ENCODE peak calls at places on chromosomes 1 and 21, in nine cellular contexts. N is PC-3; X is iPS DF 6.9; E is HCT116; M is cardiac muscle cell; P is CD8-positive, alpha-beta T cell; A is astrocyte; Q is OCI-LY7; V is GM23248. G is an unnamed sample.
A peak's percentile ranks its signal among the peaks of the same experiment; 100 is the strongest.

GRCh38 chr1:205374205-205375078 is 17.7 kb upstream of the KLHDC8A start:
- DNase-seq in V (peak; percentile 90), M (no peak), N (peak; percentile 91), A (peak; percentile 87), E (peak; percentile 40), X (no peak), P (no peak), Q (no peak), G (no peak)

GRCh38 chr1:33841516-33841915 is 22.4 kb upstream of the HMGB4 start:
- DNase-seq in A (peak; percentile 12), V (peak; percentile 30), P (no peak), Q (no peak), M (no peak), X (no peak), N (no peak), E (no peak), G (no peak)

GRCh38 chr1:43425045-43425444 is 28.7 kb downstream of the HYI start:
- DNase-seq in N (no peak), P (no peak), M (no peak), E (no peak), X (no peak), Q (no peak), A (no peak), V (peak; percentile 42), G (no peak)

GRCh38 chr21:45555251-45555556 is 13.0 kb upstream of the SLC19A1 start:
- DNase-seq in E (no peak), X (no peak), M (no peak), V (no peak), P (no peak), Q (no peak), A (no peak), N (no peak), G (no peak)

GRCh38 chr1:38858833-38859560 is 575 bp downstream of the RRAGC start:
- DNase-seq in M (peak; percentile 71), Q (peak; percentile 65), P (peak; percentile 47), X (no peak), E (peak; percentile 21), A (peak; percentile 67), N (peak; percentile 81), V (peak; percentile 89), G (peak; percentile 30)

GRCh38 chr1:228085287-228085926 is 2.9 kb downstream of the ARF1 start:
- DNase-seq in E (no peak), V (peak; percentile 92), X (no peak), P (no peak), Q (no peak), A (peak; percentile 66), M (peak; percentile 64), N (peak; percentile 45), G (no peak)

GRCh38 chr1:116738673-116739370 is 15.4 kb upstream of the CD2 start:
- DNase-seq in P (peak; percentile 64), Q (peak; percentile 23), E (no peak), M (no peak), X (no peak), V (no peak), A (no peak), N (no peak), G (no peak)

GRCh38 chr1:30023300-30024022 is 699.9 kb downstream of the MATN1 start:
- DNase-seq in P (no peak), V (no peak), X (no peak), N (no peak), M (no peak), Q (no peak), A (no peak), E (no peak), G (no peak)

DNA sequence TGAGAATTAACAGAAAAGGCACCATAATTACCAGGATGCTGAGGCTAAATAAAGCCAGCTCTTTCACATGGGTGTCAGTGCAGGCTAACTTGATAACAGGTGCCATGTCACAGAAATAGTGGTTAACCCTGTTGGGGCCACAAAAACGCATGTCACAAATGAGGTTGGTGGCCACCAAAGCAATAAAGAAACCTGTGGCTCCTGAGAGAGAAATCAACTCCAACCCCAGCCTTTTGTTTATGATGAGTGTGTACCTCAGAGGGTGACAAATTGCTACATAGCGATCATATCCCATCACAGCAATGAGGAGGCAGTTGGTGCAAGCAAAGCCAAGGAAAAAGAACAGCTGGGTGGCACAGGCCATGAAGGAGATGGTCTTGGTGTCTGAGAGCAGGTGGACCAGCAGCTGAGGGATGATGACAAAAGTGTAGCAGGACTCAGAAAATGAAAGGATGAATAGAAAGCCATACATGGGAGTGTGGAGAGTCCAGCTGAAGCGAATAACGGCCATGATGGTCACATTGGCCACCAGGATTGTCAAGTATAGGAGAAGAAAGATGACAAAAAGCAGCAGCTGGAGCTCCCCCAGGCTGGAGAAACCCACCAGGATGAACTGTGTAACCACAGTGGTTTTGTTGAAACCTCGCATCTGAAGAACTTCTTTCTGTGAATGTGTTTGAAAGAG is at the start of gene OR10T2:
- DNase-seq in V (no peak), P (no peak), E (no peak), A (no peak), Q (no peak), X (no peak), M (no peak), N (no peak), G (no peak)
- H3K4me1 ChIP-seq in V (no peaks in the 10 kb centered on the region), P (no peaks in the 10 kb centered on the region), E (no peaks in the 10 kb centered on the region), A (no peaks in the 10 kb centered on the region), Q (no peaks in the 10 kb centered on the region), X (no peaks in the 10 kb centered on the region), M (no peaks in the 10 kb centered on the region), N (no peaks in the 10 kb centered on the region), G (no peaks in the 10 kb centered on the region)

DNA sequence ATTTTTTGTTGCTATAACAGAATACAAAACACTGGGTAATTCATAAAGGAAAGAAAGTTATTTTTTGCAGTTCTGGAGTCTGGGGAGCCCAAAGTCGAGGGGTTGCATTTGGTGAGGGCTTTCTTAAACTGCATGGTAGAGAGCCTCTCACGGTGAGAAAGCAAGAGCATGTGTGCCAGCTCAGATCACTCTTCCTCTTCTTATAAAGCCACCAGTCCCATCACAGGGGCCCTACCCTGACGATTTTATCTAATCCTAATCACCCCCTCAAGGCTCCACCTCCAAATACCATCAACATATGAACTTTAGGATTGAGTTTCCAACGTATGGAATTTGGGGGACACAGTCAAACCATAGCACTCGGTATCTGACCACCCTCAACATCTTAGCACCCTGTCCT is 1.0 kb upstream of the STRIP1 start:
- DNase-seq in M (no peak), V (no peak), N (no peak), E (no peak), X (no peak), Q (no peak), A (no peak), P (no peak), G (no peak)
- H3K4me3 ChIP-seq in M (no peak overlapping the region), V (no peak overlapping the region), N (no peak overlapping the region), E (no peak overlapping the region), X (no peak overlapping the region), Q (no peak overlapping the region), A (no peak overlapping the region), P (no peak overlapping the region), G (no peak overlapping the region)

GRCh38 chr1:67532452-67533216 is 102.4 kb upstream of the SERBP1 start:
- DNase-seq in V (peak; percentile 83), M (peak; percentile 84), X (peak; percentile 52), A (peak; percentile 78), E (peak; percentile 81), Q (peak; percentile 73), N (peak; percentile 87), P (no peak), G (peak; percentile 24)

GRCh38 chr1:67534627-67535065 is 104.4 kb upstream of the SERBP1 start:
- DNase-seq in P (no peak), N (no peak), Q (no peak), A (peak; percentile 56), X (no peak), E (no peak), V (peak; percentile 52), M (no peak), G (no peak)

GRCh38 chr1:67525053-67525760 is 95.0 kb upstream of the SERBP1 start:
- DNase-seq in E (no peak), V (no peak), Q (no peak), N (no peak), M (no peak), P (no peak), A (no peak), X (no peak), G (no peak)

GRCh38 chr1:67528141-67528540 is 97.9 kb upstream of the SERBP1 start:
- DNase-seq in P (no peak), E (no peak), Q (no peak), X (no peak), M (no peak), N (no peak), A (no peak), V (no peak), G (no peak)

DNA sequence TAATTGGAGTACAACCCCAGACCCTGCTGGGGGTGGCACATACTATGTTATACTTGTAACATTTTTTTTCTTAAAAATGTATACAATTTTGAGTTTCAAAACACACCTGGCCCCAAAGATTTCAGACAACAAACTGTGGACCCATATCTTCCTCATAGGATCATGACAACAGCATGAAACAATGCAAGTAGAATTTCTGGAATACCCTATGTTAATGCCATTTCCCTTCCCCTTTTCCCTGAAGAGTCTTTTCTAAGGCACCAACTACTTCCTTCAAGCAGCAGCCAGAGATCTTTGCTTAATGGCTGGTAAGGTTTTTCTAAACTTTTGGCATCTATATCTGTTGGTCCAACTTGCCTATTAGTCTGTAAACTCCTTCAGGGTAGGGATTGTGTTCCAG is 99.9 kb upstream of the SERBP1 start:
- DNase-seq in M (no peak), A (no peak), X (no peak), E (no peak), Q (no peak), N (no peak), V (no peak), P (no peak), G (no peak)
- H3K4me1 ChIP-seq in M (peaks cover 7% of the 10 kb centered on the region), A (peaks cover 6% of the 10 kb centered on the region), X (no peaks in the 10 kb centered on the region), E (no peaks in the 10 kb centered on the region), Q (no peaks in the 10 kb centered on the region), N (peaks cover 8% of the 10 kb centered on the region), V (peaks cover 7% of the 10 kb centered on the region), P (no peaks in the 10 kb centered on the region), G (no peaks in the 10 kb centered on the region)

GRCh38 chr1:93720931-93721614 is 39.4 kb upstream of the BCAR3 start:
- DNase-seq in N (peak; percentile 83), X (no peak), P (no peak), M (no peak), Q (no peak), A (no peak), E (no peak), V (no peak), G (no peak)

GRCh38 chr1:93722081-93723031 is 40.7 kb upstream of the BCAR3 start:
- DNase-seq in X (no peak), M (no peak), N (no peak), P (no peak), E (no peak), V (no peak), A (no peak), Q (no peak), G (no peak)

GRCh38 chr1:93717639-93718038 is 36.0 kb upstream of the BCAR3 start:
- DNase-seq in V (no peak), N (no peak), A (no peak), M (no peak), Q (no peak), E (no peak), X (no peak), P (no peak), G (no peak)

GRCh38 chr1:93723733-93724270 is 42.2 kb upstream of the BCAR3 start:
- DNase-seq in M (no peak), Q (no peak), P (no peak), X (no peak), E (no peak), V (no peak), A (no peak), N (no peak), G (no peak)

DNA sequence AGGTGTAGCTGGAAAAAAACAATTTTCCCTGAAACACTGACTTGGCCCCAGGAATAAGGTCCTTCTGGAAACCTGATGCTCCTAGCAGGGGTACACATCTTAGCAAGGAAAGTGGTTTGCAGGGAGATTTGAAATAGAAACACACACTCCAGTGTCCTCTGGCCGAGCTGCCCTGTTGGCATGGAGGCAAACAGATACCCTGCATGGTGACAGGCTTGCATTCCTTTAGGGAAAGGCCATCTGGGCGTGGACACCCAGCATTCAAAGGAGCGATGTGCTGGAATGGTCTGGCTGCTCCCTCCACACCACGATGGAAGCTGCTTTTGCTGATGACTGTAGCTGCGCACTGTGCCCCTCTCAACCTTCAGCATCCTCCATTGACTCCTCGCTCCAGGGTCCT is 41.5 kb upstream of the BCAR3 start:
- DNase-seq in Q (no peak), X (no peak), V (peak; percentile 52), N (peak; percentile 49), M (no peak), E (no peak), P (no peak), A (no peak), G (no peak)
- H3K4me3 ChIP-seq in Q (no peak overlapping the region), X (no peak overlapping the region), V (no peak overlapping the region), N (no peak overlapping the region), M (no peak overlapping the region), E (no peak overlapping the region), P (no peak overlapping the region), A (no peak overlapping the region), G (no peak overlapping the region)